ENCODE peak calls at places on chromosomes 5 and 9, in eight cellular contexts. One of them, this sample, is unnamed.
A peak's percentile ranks its signal among the peaks of the same experiment; 100 is the strongest.

GRCh38 chr9:5042661-5043178 is 57.6 kb downstream of the JAK2 start:
- DNase-seq in aorta: peak; percentile 78
- DNase-seq in ovary: peak; percentile 16
- DNase-seq in PC-3: no peak
- DNase-seq in A673: no peak
- DNase-seq in breast epithelium: no peak
- DNase-seq in CD8-positive, alpha-beta memory T cell: no peak
- DNase-seq in CD4-positive, CD25-positive, alpha-beta regulatory T cell: no peak
- DNase-seq in this sample: no peak

GRCh38 chr9:119736478-119737454 is 367.5 kb upstream of the BRINP1 start:
- DNase-seq in aorta: no peak
- DNase-seq in ovary: no peak
- DNase-seq in PC-3: no peak
- DNase-seq in A673: no peak
- DNase-seq in breast epithelium: no peak
- DNase-seq in CD8-positive, alpha-beta memory T cell: no peak
- DNase-seq in CD4-positive, CD25-positive, alpha-beta regulatory T cell: no peak
- DNase-seq in this sample: no peak

GRCh38 chr9:108002296-108003056 is 512.9 kb upstream of the KLF4 start:
- DNase-seq in aorta: no peak
- DNase-seq in ovary: peak; percentile 32
- DNase-seq in PC-3: no peak
- DNase-seq in A673: no peak
- DNase-seq in breast epithelium: no peak
- DNase-seq in CD8-positive, alpha-beta memory T cell: no peak
- DNase-seq in CD4-positive, CD25-positive, alpha-beta regulatory T cell: no peak
- DNase-seq in this sample: no peak

GRCh38 chr9:91408475-91408874 is 15.2 kb downstream of the NFIL3 start:
- DNase-seq in aorta: no peak
- DNase-seq in ovary: no peak
- DNase-seq in PC-3: no peak
- DNase-seq in A673: no peak
- DNase-seq in breast epithelium: no peak
- DNase-seq in CD8-positive, alpha-beta memory T cell: no peak
- DNase-seq in CD4-positive, CD25-positive, alpha-beta regulatory T cell: no peak
- DNase-seq in this sample: no peak

GRCh38 chr5:177317959-177318377 is 6.3 kb upstream of the MXD3 start:
- DNase-seq in aorta: no peak
- DNase-seq in ovary: no peak
- DNase-seq in PC-3: peak; percentile 95
- DNase-seq in A673: peak; percentile 68
- DNase-seq in breast epithelium: peak; percentile 75
- DNase-seq in CD8-positive, alpha-beta memory T cell: peak; percentile 65
- DNase-seq in CD4-positive, CD25-positive, alpha-beta regulatory T cell: peak; percentile 85
- DNase-seq in this sample: peak; percentile 60

GRCh38 chr5:133372306-133373008 is 239.9 kb downstream of the FSTL4 start:
- DNase-seq in aorta: no peak
- DNase-seq in ovary: no peak
- DNase-seq in PC-3: no peak
- DNase-seq in A673: no peak
- DNase-seq in breast epithelium: no peak
- DNase-seq in CD8-positive, alpha-beta memory T cell: no peak
- DNase-seq in CD4-positive, CD25-positive, alpha-beta regulatory T cell: no peak
- DNase-seq in this sample: no peak

GRCh38 chr9:82271099-82271498 is 282.5 kb downstream of the SPATA31D1 start:
- DNase-seq in aorta: no peak
- DNase-seq in ovary: no peak
- DNase-seq in PC-3: peak; percentile 18
- DNase-seq in A673: no peak
- DNase-seq in breast epithelium: no peak
- DNase-seq in CD8-positive, alpha-beta memory T cell: no peak
- DNase-seq in CD4-positive, CD25-positive, alpha-beta regulatory T cell: no peak
- DNase-seq in this sample: no peak

GRCh38 chr5:61371474-61371873 is 39.4 kb downstream of the ZSWIM6 start:
- DNase-seq in aorta: no peak
- DNase-seq in ovary: no peak
- DNase-seq in PC-3: no peak
- DNase-seq in A673: no peak
- DNase-seq in breast epithelium: no peak
- DNase-seq in CD8-positive, alpha-beta memory T cell: no peak
- DNase-seq in CD4-positive, CD25-positive, alpha-beta regulatory T cell: no peak
- DNase-seq in this sample: no peak

GRCh38 chr5:60533789-60534188 is 166.2 kb downstream of the DEPDC1B start:
- DNase-seq in aorta: no peak
- DNase-seq in ovary: no peak
- DNase-seq in PC-3: no peak
- DNase-seq in A673: no peak
- DNase-seq in breast epithelium: no peak
- DNase-seq in CD8-positive, alpha-beta memory T cell: no peak
- DNase-seq in CD4-positive, CD25-positive, alpha-beta regulatory T cell: no peak
- DNase-seq in this sample: no peak

GRCh38 chr9:125142560-125143376 is 560 bp downstream of the SCAI start:
- DNase-seq in aorta: no peak
- DNase-seq in ovary: no peak
- DNase-seq in PC-3: no peak
- DNase-seq in A673: peak; percentile 18
- DNase-seq in breast epithelium: no peak
- DNase-seq in CD8-positive, alpha-beta memory T cell: peak; percentile 12
- DNase-seq in CD4-positive, CD25-positive, alpha-beta regulatory T cell: peak; percentile 49
- DNase-seq in this sample: no peak

GRCh38 chr5:39319395-39319794 is 44.9 kb downstream of the C9 start:
- DNase-seq in aorta: no peak
- DNase-seq in ovary: no peak
- DNase-seq in PC-3: no peak
- DNase-seq in A673: no peak
- DNase-seq in breast epithelium: no peak
- DNase-seq in CD8-positive, alpha-beta memory T cell: no peak
- DNase-seq in CD4-positive, CD25-positive, alpha-beta regulatory T cell: no peak
- DNase-seq in this sample: no peak

GRCh38 chr9:18394847-18395355 is 79.1 kb upstream of the ADAMTSL1 start:
- DNase-seq in aorta: no peak
- DNase-seq in ovary: no peak
- DNase-seq in PC-3: no peak
- DNase-seq in A673: no peak
- DNase-seq in breast epithelium: no peak
- DNase-seq in CD8-positive, alpha-beta memory T cell: no peak
- DNase-seq in CD4-positive, CD25-positive, alpha-beta regulatory T cell: no peak
- DNase-seq in this sample: no peak

GRCh38 chr5:97231025-97231636 is 48.1 kb upstream of the RIOK2 start:
- DNase-seq in aorta: no peak
- DNase-seq in ovary: no peak
- DNase-seq in PC-3: peak; percentile 79
- DNase-seq in A673: peak; percentile 79
- DNase-seq in breast epithelium: no peak
- DNase-seq in CD8-positive, alpha-beta memory T cell: peak; percentile 22
- DNase-seq in CD4-positive, CD25-positive, alpha-beta regulatory T cell: peak; percentile 72
- DNase-seq in this sample: no peak

GRCh38 chr9:76615149-76615548 is 149.1 kb upstream of the PCA3 start:
- DNase-seq in aorta: no peak
- DNase-seq in ovary: no peak
- DNase-seq in PC-3: no peak
- DNase-seq in A673: no peak
- DNase-seq in breast epithelium: no peak
- DNase-seq in CD8-positive, alpha-beta memory T cell: no peak
- DNase-seq in CD4-positive, CD25-positive, alpha-beta regulatory T cell: no peak
- DNase-seq in this sample: no peak

GRCh38 chr5:103203226-103203625 is 55.3 kb upstream of the MACIR start:
- DNase-seq in aorta: no peak
- DNase-seq in ovary: no peak
- DNase-seq in PC-3: no peak
- DNase-seq in A673: no peak
- DNase-seq in breast epithelium: no peak
- DNase-seq in CD8-positive, alpha-beta memory T cell: no peak
- DNase-seq in CD4-positive, CD25-positive, alpha-beta regulatory T cell: no peak
- DNase-seq in this sample: no peak

GRCh38 chr5:120690621-120691407 is 226.7 kb downstream of the PRR16 start:
- DNase-seq in aorta: no peak
- DNase-seq in ovary: no peak
- DNase-seq in PC-3: no peak
- DNase-seq in A673: no peak
- DNase-seq in breast epithelium: no peak
- DNase-seq in CD8-positive, alpha-beta memory T cell: no peak
- DNase-seq in CD4-positive, CD25-positive, alpha-beta regulatory T cell: no peak
- DNase-seq in this sample: no peak

GRCh38 chr5:53019320-53019719 is 30.2 kb downstream of the ITGA2 start:
- DNase-seq in aorta: no peak
- DNase-seq in ovary: no peak
- DNase-seq in PC-3: peak; percentile 82
- DNase-seq in A673: no peak
- DNase-seq in breast epithelium: no peak
- DNase-seq in CD8-positive, alpha-beta memory T cell: no peak
- DNase-seq in CD4-positive, CD25-positive, alpha-beta regulatory T cell: no peak
- DNase-seq in this sample: no peak

GRCh38 chr9:30382271-30382670 is 2002.2 kb upstream of the ACO1 start:
- DNase-seq in aorta: no peak
- DNase-seq in ovary: no peak
- DNase-seq in PC-3: no peak
- DNase-seq in A673: no peak
- DNase-seq in breast epithelium: no peak
- DNase-seq in CD8-positive, alpha-beta memory T cell: no peak
- DNase-seq in CD4-positive, CD25-positive, alpha-beta regulatory T cell: no peak
- DNase-seq in this sample: no peak

GRCh38 chr5:156950716-156951115 is 12.3 kb downstream of the TIMD4 start:
- DNase-seq in aorta: no peak
- DNase-seq in ovary: no peak
- DNase-seq in PC-3: no peak
- DNase-seq in A673: no peak
- DNase-seq in breast epithelium: no peak
- DNase-seq in CD8-positive, alpha-beta memory T cell: no peak
- DNase-seq in CD4-positive, CD25-positive, alpha-beta regulatory T cell: no peak
- DNase-seq in this sample: no peak

GRCh38 chr5:114243983-114244305 is 117.9 kb upstream of the KCNN2 start:
- DNase-seq in aorta: no peak
- DNase-seq in ovary: no peak
- DNase-seq in PC-3: no peak
- DNase-seq in A673: no peak
- DNase-seq in breast epithelium: no peak
- DNase-seq in CD8-positive, alpha-beta memory T cell: no peak
- DNase-seq in CD4-positive, CD25-positive, alpha-beta regulatory T cell: no peak
- DNase-seq in this sample: no peak

GRCh38 chr9:74681901-74682300 is 184.8 kb downstream of the RORB start:
- DNase-seq in aorta: no peak
- DNase-seq in ovary: no peak
- DNase-seq in PC-3: no peak
- DNase-seq in A673: no peak
- DNase-seq in breast epithelium: no peak
- DNase-seq in CD8-positive, alpha-beta memory T cell: no peak
- DNase-seq in CD4-positive, CD25-positive, alpha-beta regulatory T cell: no peak
- DNase-seq in this sample: no peak

GRCh38 chr5:130141689-130142320 is 237.5 kb downstream of the CHSY3 start:
- DNase-seq in aorta: peak; percentile 73
- DNase-seq in ovary: no peak
- DNase-seq in PC-3: peak; percentile 55
- DNase-seq in A673: no peak
- DNase-seq in breast epithelium: no peak
- DNase-seq in CD8-positive, alpha-beta memory T cell: no peak
- DNase-seq in CD4-positive, CD25-positive, alpha-beta regulatory T cell: peak; percentile 2
- DNase-seq in this sample: no peak
- H3K27me3 ChIP-seq in aorta: no peaks in the 10 kb centered on the region
- H3K27me3 ChIP-seq in ovary: no peaks in the 10 kb centered on the region
- H3K27me3 ChIP-seq in PC-3: no peaks in the 10 kb centered on the region
- H3K27me3 ChIP-seq in A673: no peaks in the 10 kb centered on the region
- H3K27me3 ChIP-seq in breast epithelium: no peaks in the 10 kb centered on the region
- H3K27me3 ChIP-seq in CD8-positive, alpha-beta memory T cell: no peaks in the 10 kb centered on the region
- H3K27me3 ChIP-seq in CD4-positive, CD25-positive, alpha-beta regulatory T cell: no peaks in the 10 kb centered on the region
- H3K27me3 ChIP-seq in this sample: no peaks in the 10 kb centered on the region

DNA sequence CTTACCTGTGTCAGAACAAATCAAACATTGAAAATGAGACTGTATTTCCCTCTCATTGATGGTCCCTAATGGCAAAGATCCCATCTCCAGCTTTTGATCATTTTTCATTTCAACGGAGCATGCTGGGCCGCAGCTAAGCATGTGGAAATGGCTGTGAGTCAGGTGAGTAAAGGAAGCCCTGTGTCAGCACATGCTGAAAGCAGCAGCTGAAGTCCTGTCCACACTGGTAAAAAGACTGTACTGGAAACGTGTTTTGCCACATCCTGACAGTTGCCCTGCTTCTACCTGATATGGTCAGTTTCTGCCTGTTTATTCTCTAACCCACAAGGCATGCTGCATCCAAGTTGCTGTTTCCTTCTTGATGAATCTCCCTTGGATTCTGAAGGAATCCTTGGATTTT is 330.1 kb downstream of the EFNA5 start:
- DNase-seq in aorta: no peak
- DNase-seq in ovary: no peak
- DNase-seq in PC-3: no peak
- DNase-seq in A673: no peak
- DNase-seq in breast epithelium: no peak
- DNase-seq in CD8-positive, alpha-beta memory T cell: no peak
- DNase-seq in CD4-positive, CD25-positive, alpha-beta regulatory T cell: no peak
- DNase-seq in this sample: no peak
- H3K27ac ChIP-seq in aorta: no peak overlapping the region
- H3K27ac ChIP-seq in ovary: no peak overlapping the region
- H3K27ac ChIP-seq in PC-3: no peak overlapping the region
- H3K27ac ChIP-seq in A673: no peak overlapping the region
- H3K27ac ChIP-seq in breast epithelium: no peak overlapping the region
- H3K27ac ChIP-seq in CD8-positive, alpha-beta memory T cell: no peak overlapping the region
- H3K27ac ChIP-seq in CD4-positive, CD25-positive, alpha-beta regulatory T cell: no peak overlapping the region
- H3K27ac ChIP-seq in this sample: no peak overlapping the region

GRCh38 chr5:141402553-141403328 is at the start of gene PCDHGA9:
- DNase-seq in aorta: peak; percentile 68
- DNase-seq in ovary: peak; percentile 28
- DNase-seq in PC-3: no peak
- DNase-seq in A673: peak; percentile 25
- DNase-seq in breast epithelium: no peak
- DNase-seq in CD8-positive, alpha-beta memory T cell: no peak
- DNase-seq in CD4-positive, CD25-positive, alpha-beta regulatory T cell: no peak
- DNase-seq in this sample: no peak
- H3K9me3 ChIP-seq in aorta: peaks cover 35% of the 10 kb centered on the region
- H3K9me3 ChIP-seq in ovary: peaks cover 10% of the 10 kb centered on the region
- H3K9me3 ChIP-seq in PC-3: peaks cover 14% of the 10 kb centered on the region
- H3K9me3 ChIP-seq in A673: peaks cover 82% of the 10 kb centered on the region
- H3K9me3 ChIP-seq in breast epithelium: peaks cover 77% of the 10 kb centered on the region
- H3K9me3 ChIP-seq in CD8-positive, alpha-beta memory T cell: no peaks in the 10 kb centered on the region
- H3K9me3 ChIP-seq in CD4-positive, CD25-positive, alpha-beta regulatory T cell: peaks cover 36% of the 10 kb centered on the region
- H3K9me3 ChIP-seq in this sample: peaks cover 4% of the 10 kb centered on the region

GRCh38 chr9:101428909-101429308 is 6.7 kb downstream of the ALDOB start:
- DNase-seq in aorta: no peak
- DNase-seq in ovary: no peak
- DNase-seq in PC-3: no peak
- DNase-seq in A673: no peak
- DNase-seq in breast epithelium: no peak
- DNase-seq in CD8-positive, alpha-beta memory T cell: no peak
- DNase-seq in CD4-positive, CD25-positive, alpha-beta regulatory T cell: no peak
- DNase-seq in this sample: no peak

GRCh38 chr9:101429736-101430135 is 5.8 kb downstream of the ALDOB start:
- DNase-seq in aorta: no peak
- DNase-seq in ovary: no peak
- DNase-seq in PC-3: no peak
- DNase-seq in A673: no peak
- DNase-seq in breast epithelium: no peak
- DNase-seq in CD8-positive, alpha-beta memory T cell: no peak
- DNase-seq in CD4-positive, CD25-positive, alpha-beta regulatory T cell: no peak
- DNase-seq in this sample: no peak

GRCh38 chr9:101427957-101428655 is 7.5 kb downstream of the ALDOB start:
- DNase-seq in aorta: no peak
- DNase-seq in ovary: no peak
- DNase-seq in PC-3: no peak
- DNase-seq in A673: no peak
- DNase-seq in breast epithelium: no peak
- DNase-seq in CD8-positive, alpha-beta memory T cell: no peak
- DNase-seq in CD4-positive, CD25-positive, alpha-beta regulatory T cell: no peak
- DNase-seq in this sample: no peak

GRCh38 chr9:101432171-101432570 is 3.4 kb downstream of the ALDOB start:
- DNase-seq in aorta: no peak
- DNase-seq in ovary: no peak
- DNase-seq in PC-3: no peak
- DNase-seq in A673: no peak
- DNase-seq in breast epithelium: no peak
- DNase-seq in CD8-positive, alpha-beta memory T cell: no peak
- DNase-seq in CD4-positive, CD25-positive, alpha-beta regulatory T cell: no peak
- DNase-seq in this sample: no peak

GRCh38 chr9:101427337-101427736 is 8.2 kb downstream of the ALDOB start:
- DNase-seq in aorta: no peak
- DNase-seq in ovary: no peak
- DNase-seq in PC-3: no peak
- DNase-seq in A673: no peak
- DNase-seq in breast epithelium: no peak
- DNase-seq in CD8-positive, alpha-beta memory T cell: no peak
- DNase-seq in CD4-positive, CD25-positive, alpha-beta regulatory T cell: no peak
- DNase-seq in this sample: no peak
- H3K27me3 ChIP-seq in aorta: no peaks in the 10 kb centered on the region
- H3K27me3 ChIP-seq in ovary: no peaks in the 10 kb centered on the region
- H3K27me3 ChIP-seq in PC-3: no peaks in the 10 kb centered on the region
- H3K27me3 ChIP-seq in A673: peaks cover 18% of the 10 kb centered on the region
- H3K27me3 ChIP-seq in breast epithelium: no peaks in the 10 kb centered on the region
- H3K27me3 ChIP-seq in CD8-positive, alpha-beta memory T cell: no peaks in the 10 kb centered on the region
- H3K27me3 ChIP-seq in CD4-positive, CD25-positive, alpha-beta regulatory T cell: no peaks in the 10 kb centered on the region
- H3K27me3 ChIP-seq in this sample: no peaks in the 10 kb centered on the region

This sample was measured in effector memory CD4-positive, alpha-beta T cell.